ENCODE peak calls at places on chromosomes 6 and 20, in six cellular contexts. One of them, this sample, is unnamed.

GRCh38 chr6:4647414-4648365 is 128.5 kb upstream of the CDYL start:
- DNase-seq in adrenal gland: peak
- DNase-seq in astrocyte of the cerebellum: peak
- DNase-seq in heart left ventricle: peak
- DNase-seq in PC-3: peak
- DNase-seq in cardiac fibroblast: peak
- DNase-seq in this sample: peak

GRCh38 chr6:31070711-31071197 is 41.6 kb downstream of the C6orf15 start:
- DNase-seq in adrenal gland: no peak
- DNase-seq in astrocyte of the cerebellum: peak
- DNase-seq in heart left ventricle: peak
- DNase-seq in PC-3: peak
- DNase-seq in cardiac fibroblast: peak
- DNase-seq in this sample: peak

GRCh38 chr20:9015984-9016324 is 52.9 kb upstream of the PLCB4 start:
- DNase-seq in adrenal gland: no peak
- DNase-seq in astrocyte of the cerebellum: peak
- DNase-seq in heart left ventricle: no peak
- DNase-seq in PC-3: peak
- DNase-seq in cardiac fibroblast: peak
- DNase-seq in this sample: no peak

GRCh38 chr6:56345539-56346090 is 98.2 kb upstream of the COL21A1 start:
- DNase-seq in adrenal gland: no peak
- DNase-seq in astrocyte of the cerebellum: no peak
- DNase-seq in heart left ventricle: no peak
- DNase-seq in PC-3: no peak
- DNase-seq in cardiac fibroblast: no peak
- DNase-seq in this sample: no peak

GRCh38 chr6:168127384-168127868 is 48.4 kb upstream of the FRMD1 start:
- DNase-seq in adrenal gland: no peak
- DNase-seq in astrocyte of the cerebellum: no peak
- DNase-seq in heart left ventricle: no peak
- DNase-seq in PC-3: no peak
- DNase-seq in cardiac fibroblast: no peak
- DNase-seq in this sample: no peak

GRCh38 chr20:32510601-32511357 is 74.4 kb downstream of the NOL4L start:
- DNase-seq in adrenal gland: no peak
- DNase-seq in astrocyte of the cerebellum: no peak
- DNase-seq in heart left ventricle: no peak
- DNase-seq in PC-3: no peak
- DNase-seq in cardiac fibroblast: no peak
- DNase-seq in this sample: no peak

GRCh38 chr6:94953867-94954631 is 623.3 kb upstream of the MANEA start:
- DNase-seq in adrenal gland: no peak
- DNase-seq in astrocyte of the cerebellum: no peak
- DNase-seq in heart left ventricle: no peak
- DNase-seq in PC-3: no peak
- DNase-seq in cardiac fibroblast: no peak
- DNase-seq in this sample: no peak

GRCh38 chr20:48202774-48203173 is 417.5 kb upstream of the SULF2 start:
- DNase-seq in adrenal gland: no peak
- DNase-seq in astrocyte of the cerebellum: no peak
- DNase-seq in heart left ventricle: no peak
- DNase-seq in PC-3: no peak
- DNase-seq in cardiac fibroblast: no peak
- DNase-seq in this sample: no peak

GRCh38 chr6:5379647-5380242 is 118.4 kb downstream of the FARS2 start:
- DNase-seq in adrenal gland: no peak
- DNase-seq in astrocyte of the cerebellum: no peak
- DNase-seq in heart left ventricle: no peak
- DNase-seq in PC-3: peak
- DNase-seq in cardiac fibroblast: peak
- DNase-seq in this sample: no peak

GRCh38 chr20:11232249-11232648 is 558.5 kb upstream of the JAG1 start:
- DNase-seq in adrenal gland: no peak
- DNase-seq in astrocyte of the cerebellum: no peak
- DNase-seq in heart left ventricle: no peak
- DNase-seq in PC-3: no peak
- DNase-seq in cardiac fibroblast: no peak
- DNase-seq in this sample: no peak

GRCh38 chr20:6583134-6583738 is 184.2 kb upstream of the BMP2 start:
- DNase-seq in adrenal gland: peak
- DNase-seq in astrocyte of the cerebellum: peak
- DNase-seq in heart left ventricle: peak
- DNase-seq in PC-3: peak
- DNase-seq in cardiac fibroblast: peak
- DNase-seq in this sample: peak

GRCh38 chr6:15936503-15936902 is 192.4 kb upstream of the MYLIP start:
- DNase-seq in adrenal gland: no peak
- DNase-seq in astrocyte of the cerebellum: no peak
- DNase-seq in heart left ventricle: no peak
- DNase-seq in PC-3: no peak
- DNase-seq in cardiac fibroblast: no peak
- DNase-seq in this sample: no peak

GRCh38 chr6:45681860-45682488 is 304.2 kb upstream of the SUPT3H start:
- DNase-seq in adrenal gland: no peak
- DNase-seq in astrocyte of the cerebellum: no peak
- DNase-seq in heart left ventricle: no peak
- DNase-seq in PC-3: peak
- DNase-seq in cardiac fibroblast: peak
- DNase-seq in this sample: no peak

DNA sequence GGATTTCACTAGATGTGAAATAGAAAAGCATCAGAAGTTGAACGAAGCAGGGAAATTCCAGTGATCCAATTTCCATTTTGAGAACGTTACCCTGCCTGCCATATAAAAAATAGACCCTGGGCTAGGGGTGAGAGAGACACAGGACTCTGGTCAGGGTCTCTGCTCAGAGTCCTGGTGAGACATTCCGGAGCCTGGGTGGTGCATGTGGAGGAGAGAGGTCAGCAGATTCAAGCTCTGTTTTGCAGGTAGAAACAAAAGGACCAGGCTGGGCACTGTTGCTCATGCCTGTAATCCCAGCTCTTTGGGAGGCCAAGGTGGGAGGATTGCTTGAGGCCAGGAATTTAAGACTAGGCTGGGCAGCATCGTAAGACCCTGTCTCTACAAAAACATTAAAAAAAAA is 17.9 kb downstream of the PKIG start:
- DNase-seq in adrenal gland: no peak
- DNase-seq in astrocyte of the cerebellum: no peak
- DNase-seq in heart left ventricle: no peak
- DNase-seq in PC-3: no peak
- DNase-seq in cardiac fibroblast: no peak
- DNase-seq in this sample: no peak
- H3K4me3 ChIP-seq in adrenal gland: no peak
- H3K4me3 ChIP-seq in astrocyte of the cerebellum: no peak
- H3K4me3 ChIP-seq in heart left ventricle: peak
- H3K4me3 ChIP-seq in PC-3: no peak
- H3K4me3 ChIP-seq in cardiac fibroblast: no peak
- H3K4me3 ChIP-seq in this sample: no peak

DNA sequence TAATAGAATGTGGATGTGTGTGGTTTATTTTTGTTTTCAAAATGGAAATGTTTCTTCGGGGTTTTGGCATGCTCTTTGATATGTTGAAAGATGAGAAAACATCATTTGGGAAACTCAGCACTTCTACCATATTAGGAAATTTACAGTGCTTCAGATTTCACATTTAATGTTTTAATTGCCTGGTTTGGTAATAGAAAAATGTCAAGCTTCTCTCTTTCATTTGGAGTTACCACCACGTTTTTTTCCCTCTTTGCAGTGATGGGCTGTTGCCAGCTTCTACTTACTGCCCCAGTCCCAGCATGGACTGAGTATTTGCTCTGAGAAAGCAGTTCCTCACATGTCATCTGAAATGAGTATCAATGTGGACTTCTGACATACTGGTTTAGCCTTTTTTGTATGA is 267.7 kb downstream of the PRL start:
- DNase-seq in adrenal gland: no peak
- DNase-seq in astrocyte of the cerebellum: no peak
- DNase-seq in heart left ventricle: no peak
- DNase-seq in PC-3: no peak
- DNase-seq in cardiac fibroblast: peak
- DNase-seq in this sample: no peak
- H3K4me3 ChIP-seq in adrenal gland: no peak
- H3K4me3 ChIP-seq in astrocyte of the cerebellum: no peak
- H3K4me3 ChIP-seq in heart left ventricle: no peak
- H3K4me3 ChIP-seq in PC-3: no peak
- H3K4me3 ChIP-seq in cardiac fibroblast: no peak
- H3K4me3 ChIP-seq in this sample: no peak

DNA sequence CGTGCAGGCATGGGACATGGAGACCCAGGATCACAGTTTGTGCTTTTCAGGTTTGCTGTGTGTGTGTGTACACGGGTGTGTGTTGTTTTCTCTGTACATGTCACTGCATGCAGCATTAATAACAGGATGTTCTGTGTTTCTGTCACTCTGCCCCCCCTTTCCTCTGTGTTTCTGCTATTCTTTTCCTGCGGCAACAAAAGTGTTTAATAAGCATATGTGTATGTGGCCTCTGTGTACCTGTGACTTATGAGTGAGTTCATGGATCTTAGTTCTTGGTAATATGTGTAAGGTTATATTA is 9.8 kb downstream of the SYNGAP1 start:
- DNase-seq in adrenal gland: no peak
- DNase-seq in astrocyte of the cerebellum: no peak
- DNase-seq in heart left ventricle: no peak
- DNase-seq in PC-3: no peak
- DNase-seq in cardiac fibroblast: no peak
- DNase-seq in this sample: no peak
- H3K4me3 ChIP-seq in adrenal gland: no peak
- H3K4me3 ChIP-seq in astrocyte of the cerebellum: no peak
- H3K4me3 ChIP-seq in heart left ventricle: no peak
- H3K4me3 ChIP-seq in PC-3: no peak
- H3K4me3 ChIP-seq in cardiac fibroblast: no peak
- H3K4me3 ChIP-seq in this sample: no peak

GRCh38 chr6:138543648-138544047 is 44.4 kb upstream of the NHSL1 start:
- DNase-seq in adrenal gland: no peak
- DNase-seq in astrocyte of the cerebellum: no peak
- DNase-seq in heart left ventricle: no peak
- DNase-seq in PC-3: no peak
- DNase-seq in cardiac fibroblast: no peak
- DNase-seq in this sample: no peak

GRCh38 chr6:138544521-138544920 is 45.2 kb upstream of the NHSL1 start:
- DNase-seq in adrenal gland: no peak
- DNase-seq in astrocyte of the cerebellum: no peak
- DNase-seq in heart left ventricle: no peak
- DNase-seq in PC-3: no peak
- DNase-seq in cardiac fibroblast: peak
- DNase-seq in this sample: no peak

GRCh38 chr6:138541793-138542481 is 42.6 kb upstream of the NHSL1 start:
- DNase-seq in adrenal gland: no peak
- DNase-seq in astrocyte of the cerebellum: no peak
- DNase-seq in heart left ventricle: no peak
- DNase-seq in PC-3: no peak
- DNase-seq in cardiac fibroblast: peak
- DNase-seq in this sample: no peak

GRCh38 chr6:138546733-138547185 is 47.5 kb upstream of the NHSL1 start:
- DNase-seq in adrenal gland: no peak
- DNase-seq in astrocyte of the cerebellum: peak
- DNase-seq in heart left ventricle: peak
- DNase-seq in PC-3: peak
- DNase-seq in cardiac fibroblast: peak
- DNase-seq in this sample: no peak

GRCh38 chr6:138545621-138545980 is 46.3 kb upstream of the NHSL1 start:
- DNase-seq in adrenal gland: no peak
- DNase-seq in astrocyte of the cerebellum: peak
- DNase-seq in heart left ventricle: peak
- DNase-seq in PC-3: no peak
- DNase-seq in cardiac fibroblast: peak
- DNase-seq in this sample: peak
- H3K4me3 ChIP-seq in adrenal gland: no peak
- H3K4me3 ChIP-seq in astrocyte of the cerebellum: peak
- H3K4me3 ChIP-seq in heart left ventricle: peak
- H3K4me3 ChIP-seq in PC-3: no peak
- H3K4me3 ChIP-seq in cardiac fibroblast: peak
- H3K4me3 ChIP-seq in this sample: peak

DNA sequence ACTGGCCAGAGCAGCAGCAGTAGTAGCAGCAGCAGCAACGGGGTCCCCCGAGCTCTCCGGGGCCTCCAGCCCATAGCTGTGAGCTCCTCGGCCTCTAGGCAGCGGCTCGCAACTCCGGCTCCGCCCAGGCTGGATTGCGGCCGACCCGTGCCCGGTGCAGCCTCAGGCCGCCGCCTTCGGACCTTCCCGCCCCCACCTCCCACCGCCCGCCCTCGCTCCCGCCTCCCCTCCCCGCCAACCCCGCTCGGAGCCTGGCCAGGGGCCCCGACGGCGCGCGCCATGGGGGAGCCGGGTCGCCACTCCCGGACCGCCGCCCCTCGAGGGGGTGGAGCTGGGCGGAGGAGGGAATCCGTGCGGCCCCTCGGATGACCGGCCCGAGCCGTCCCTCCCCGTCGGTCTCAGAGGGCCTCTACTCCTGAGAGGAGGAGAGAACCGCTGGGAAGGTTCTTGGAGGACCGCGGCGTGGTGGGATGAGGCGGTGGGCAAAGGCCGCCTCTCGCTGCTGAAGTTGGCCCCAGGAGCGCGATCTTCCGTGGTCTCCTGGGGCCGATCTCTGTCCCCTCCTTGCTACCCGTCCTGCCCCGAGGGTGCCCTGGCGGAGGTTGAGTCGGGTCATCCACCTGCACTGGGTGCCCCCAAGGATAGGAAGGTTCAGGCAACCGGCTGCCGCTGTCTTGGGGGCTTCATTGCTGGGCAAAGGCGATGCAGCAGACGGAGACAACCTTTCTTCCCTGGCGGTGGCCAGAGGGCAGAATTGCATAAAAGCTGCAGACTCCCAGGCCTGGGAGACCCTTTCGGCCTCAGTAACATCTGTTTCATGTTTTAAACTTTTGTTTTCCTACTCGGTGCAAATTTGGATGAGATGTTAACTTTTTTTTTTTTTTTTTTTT is at the start of gene ADAM33:
- DNase-seq in adrenal gland: no peak
- DNase-seq in astrocyte of the cerebellum: no peak
- DNase-seq in heart left ventricle: no peak
- DNase-seq in PC-3: no peak
- DNase-seq in cardiac fibroblast: no peak
- DNase-seq in this sample: no peak
- H3K4me3 ChIP-seq in adrenal gland: peak
- H3K4me3 ChIP-seq in astrocyte of the cerebellum: peak
- H3K4me3 ChIP-seq in heart left ventricle: peak
- H3K4me3 ChIP-seq in PC-3: peak
- H3K4me3 ChIP-seq in cardiac fibroblast: peak
- H3K4me3 ChIP-seq in this sample: peak

DNA sequence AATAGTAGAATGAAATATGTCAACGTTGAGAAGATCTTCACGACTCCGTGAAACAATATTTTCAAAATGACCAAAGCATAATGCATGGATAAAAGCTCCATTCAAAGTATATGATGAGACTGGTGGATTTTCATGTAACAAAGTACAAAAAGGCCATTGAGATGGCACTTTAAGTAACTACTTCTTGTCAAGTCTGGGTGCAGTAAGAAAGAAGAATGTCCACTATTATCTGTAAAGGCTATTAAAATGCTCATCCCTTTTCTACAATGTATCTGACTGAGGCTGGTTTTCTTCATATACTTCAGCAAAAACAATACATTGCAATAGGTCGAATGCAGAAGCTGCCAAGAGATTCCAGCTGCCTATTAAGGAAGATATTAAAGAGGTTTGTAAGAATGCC is 457.4 kb downstream of the PKHD1 start:
- DNase-seq in adrenal gland: no peak
- DNase-seq in astrocyte of the cerebellum: no peak
- DNase-seq in heart left ventricle: no peak
- DNase-seq in PC-3: no peak
- DNase-seq in cardiac fibroblast: no peak
- DNase-seq in this sample: no peak
- H3K4me3 ChIP-seq in adrenal gland: no peak
- H3K4me3 ChIP-seq in astrocyte of the cerebellum: no peak
- H3K4me3 ChIP-seq in heart left ventricle: no peak
- H3K4me3 ChIP-seq in PC-3: no peak
- H3K4me3 ChIP-seq in cardiac fibroblast: no peak
- H3K4me3 ChIP-seq in this sample: no peak